ENCODE peak calls at places on chromosomes 13 and 19, in eight cellular contexts. L is AG09309, H is thoracic aorta, T is kidney epithelial cell, E is fibroblast of lung, M is neural progenitor cell, G is cardiac fibroblast, O is pancreas. U is an unnamed sample.

GRCh38 chr19:13262450-13262849 is 112.2 kb downstream of the IER2 start:
- DNase-seq in O (no peak), H (no peak), G (peak; percentile 71), T (peak; percentile 10), M (peak; percentile 22), L (peak; percentile 7), E (peak; percentile 72), U (peak; percentile 60)

GRCh38 chr13:30866692-30867669 is 39.1 kb upstream of the MEDAG start:
- DNase-seq in L (no peak), H (no peak), O (no peak), G (no peak), E (no peak), M (no peak), T (no peak), U (no peak)

GRCh38 chr19:9835507-9835949 is 410 bp downstream of the PIN1 start:
- DNase-seq in O (peak; percentile 52), H (no peak), T (no peak), G (no peak), L (no peak), E (no peak), M (no peak), U (no peak)

GRCh38 chr19:17703823-17704463 is 15.3 kb upstream of the MAP1S start:
- DNase-seq in G (peak; percentile 66), E (peak; percentile 36), T (no peak), H (no peak), L (no peak), O (peak; percentile 53), M (peak; percentile 77), U (no peak)

GRCh38 chr19:19956431-19957075 is 55.8 kb downstream of the ZNF93 start:
- DNase-seq in O (no peak), G (no peak), T (no peak), E (no peak), H (no peak), L (no peak), M (peak; percentile 87), U (no peak)

GRCh38 chr13:74816737-74817136 is 665.2 kb downstream of the TBC1D4 start:
- DNase-seq in T (no peak), E (no peak), L (no peak), H (no peak), M (no peak), O (no peak), G (no peak), U (no peak)

GRCh38 chr13:90947976-90948375 is 399.5 kb upstream of the MIR17HG start:
- DNase-seq in M (no peak), T (peak; percentile 29), L (no peak), E (no peak), G (no peak), O (no peak), H (no peak), U (no peak)

GRCh38 chr19:33477781-33478180 is 43.8 kb downstream of the PEPD start:
- DNase-seq in O (no peak), H (no peak), E (no peak), T (no peak), M (no peak), L (no peak), G (no peak), U (peak; percentile 66)

GRCh38 chr13:114268344-114269280 is 12.8 kb upstream of the UPF3A start:
- DNase-seq in L (no peak), E (no peak), M (no peak), O (no peak), H (no peak), T (no peak), G (no peak), U (peak; percentile 52)

GRCh38 chr13:99331881-99332293 is 24.7 kb upstream of the GPR183 start:
- DNase-seq in L (no peak), O (no peak), E (no peak), H (no peak), M (no peak), G (no peak), T (no peak), U (peak; percentile 18)

GRCh38 chr13:72889496-72889895 is 107.6 kb downstream of the PIBF1 start:
- DNase-seq in E (no peak), H (no peak), O (no peak), T (no peak), M (no peak), L (no peak), G (no peak), U (no peak)

GRCh38 chr19:53991224-53992113 is at the start of gene CACNG6:
- DNase-seq in L (no peak), G (peak; percentile 61), E (no peak), H (no peak), T (no peak), M (peak; percentile 72), O (peak; percentile 26), U (no peak)

GRCh38 chr19:58572818-58573657 is at the start of gene MZF1:
- DNase-seq in E (peak; percentile 100), O (peak; percentile 99), L (peak; percentile 100), M (peak; percentile 100), H (peak; percentile 100), T (peak; percentile 100), G (peak; percentile 100), U (peak; percentile 100)

GRCh38 chr19:45110811-45111210 is 17.8 kb downstream of the PPP1R37 start:
- DNase-seq in T (no peak), O (no peak), G (no peak), M (no peak), H (no peak), E (no peak), L (no peak), U (no peak)

GRCh38 chr13:51223284-51224270 is 1.4 kb downstream of the FAM124A start:
- DNase-seq in T (no peak), M (peak; percentile 74), G (no peak), O (no peak), H (no peak), L (no peak), E (no peak), U (no peak)

GRCh38 chr13:73268306-73268705 is 209.5 kb downstream of the KLF5 start:
- DNase-seq in T (no peak), H (no peak), E (peak; percentile 17), G (peak; percentile 34), O (no peak), L (peak; percentile 31), M (no peak), U (peak; percentile 30)

DNA sequence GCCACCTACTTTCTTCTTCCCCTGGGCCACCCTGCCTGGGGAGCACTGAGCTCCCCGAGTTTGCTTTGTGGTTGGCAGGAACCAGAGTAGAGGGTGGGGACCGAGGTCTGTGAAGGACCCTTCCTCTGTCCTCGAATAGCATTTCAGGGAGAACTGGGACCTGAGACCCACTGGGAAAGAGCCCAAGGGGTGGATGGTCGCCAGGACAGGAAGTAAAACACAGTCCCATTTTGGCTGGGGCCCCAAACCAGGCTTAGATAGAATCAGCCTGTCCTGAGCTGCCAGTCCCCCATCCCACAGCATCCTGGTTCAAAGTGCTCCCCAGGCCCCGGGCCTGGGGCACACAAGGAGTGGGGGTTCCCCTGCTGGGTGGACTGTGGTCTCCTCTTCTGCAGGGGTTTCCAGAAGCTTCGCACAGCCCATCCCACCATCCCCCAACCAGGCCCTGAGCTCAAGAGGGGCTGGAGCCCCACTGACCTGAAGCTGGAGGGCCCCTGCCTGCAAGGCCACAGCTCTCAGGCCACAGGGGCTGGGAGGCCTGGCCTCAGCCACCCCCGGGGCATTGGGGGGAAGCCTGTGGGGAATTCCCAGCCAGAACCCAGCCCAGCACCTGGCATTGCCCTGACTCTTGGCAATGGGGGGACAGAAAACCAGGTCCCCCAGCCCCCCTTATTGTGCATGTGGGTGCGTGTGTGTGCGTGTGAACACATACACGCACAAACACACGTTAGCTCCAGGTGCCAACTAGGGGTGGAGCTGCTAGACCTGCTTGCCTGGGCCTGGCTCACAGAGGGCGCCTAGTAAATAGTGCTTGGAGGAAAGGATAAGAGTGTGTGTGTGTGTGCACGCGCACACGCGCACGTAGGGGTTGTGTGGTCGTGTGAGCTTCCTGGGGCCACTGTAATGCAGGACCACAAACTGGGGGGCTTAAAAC is 994 bp upstream of the MKNK2 start:
- DNase-seq in L (no peak), E (peak; percentile 67), T (no peak), H (no peak), O (peak; percentile 79), M (no peak), G (peak; percentile 81), U (no peak)
- TF ChIP-seq CTCF in L (no peak), E (no peak), T (no peak), H (no peak), O (no peak), M (no peak), G (no peak), U (no peak)

GRCh38 chr19:41228486-41228885 is 9.5 kb downstream of the AXL start:
- DNase-seq in T (no peak), M (no peak), E (no peak), H (no peak), G (no peak), O (no peak), L (no peak), U (no peak)

GRCh38 chr19:41225238-41226052 is 6.4 kb downstream of the AXL start:
- DNase-seq in E (peak; percentile 99), L (peak; percentile 99), O (no peak), T (peak; percentile 97), G (peak; percentile 98), H (peak; percentile 91), M (peak; percentile 65), U (peak; percentile 98)

GRCh38 chr19:41226053-41226873 is 7.2 kb downstream of the AXL start:
- DNase-seq in L (peak; percentile 67), T (no peak), G (peak; percentile 92), O (peak; percentile 76), E (peak; percentile 82), M (peak; percentile 75), H (peak; percentile 34), U (peak; percentile 82)

GRCh38 chr19:41224632-41225031 is 5.6 kb downstream of the AXL start:
- DNase-seq in H (no peak), M (no peak), O (no peak), E (no peak), G (no peak), L (no peak), T (no peak), U (no peak)

DNA sequence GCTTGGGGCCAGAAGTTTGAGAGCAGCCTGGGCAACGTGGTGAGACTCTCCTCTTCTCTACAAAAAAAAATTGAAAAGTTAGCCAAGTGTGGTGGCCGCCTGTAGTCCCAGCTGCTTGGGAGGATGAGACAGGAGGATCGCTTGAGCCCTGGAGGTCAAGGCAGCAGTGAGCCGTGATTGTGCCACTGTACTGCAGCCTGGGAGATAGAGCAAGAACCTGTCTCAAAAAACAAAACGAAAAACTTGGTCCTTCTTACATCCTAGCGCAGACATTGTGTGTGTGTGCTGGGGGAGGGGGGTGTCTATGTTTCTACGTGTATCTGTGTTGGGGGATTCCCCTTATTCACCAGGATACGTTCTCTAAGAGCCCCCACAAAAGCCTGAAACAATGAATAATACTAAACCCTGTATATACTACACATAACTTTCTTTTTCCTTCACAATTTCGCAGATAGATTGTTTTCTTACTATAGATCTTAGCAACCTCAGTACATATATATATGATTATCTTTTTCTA is 7.9 kb downstream of the AXL start:
- DNase-seq in L (no peak), E (no peak), H (no peak), O (no peak), G (no peak), M (no peak), T (no peak), U (no peak)
- H3K4me3 ChIP-seq in L (peak overlapping the region; percentile 13), E (no peak overlapping the region), H (peak overlapping the region; percentile 74), O (peak overlapping the region; percentile 56), G (no peak overlapping the region), M (no peak overlapping the region), T (no peak overlapping the region), U (no peak overlapping the region)

GRCh38 chr19:1401138-1401888 is at the start of gene GAMT:
- DNase-seq in H (no peak), M (peak; percentile 76), O (peak; percentile 72), T (no peak), L (no peak), G (peak; percentile 41), E (no peak), U (no peak)
- TF ChIP-seq CTCF in H (peak; percentile 40), M (peak; percentile 50), O (peak; percentile 36), T (peak; percentile 7), L (no peak), G (no peak), E (no peak), U (peak; percentile 20)

GRCh38 chr19:4060621-4061177 is 6.0 kb downstream of the ZBTB7A start:
- DNase-seq in T (no peak), O (peak; percentile 57), M (no peak), H (no peak), E (no peak), L (no peak), G (no peak), U (no peak)
- H3K4me3 ChIP-seq in T (no peak overlapping the region), O (peak overlapping the region; percentile 44), M (no peak overlapping the region), H (peak overlapping the region; percentile 99), E (no peak overlapping the region), L (no peak overlapping the region), G (no peak overlapping the region), U (no peak overlapping the region)